ENCODE peak calls at places on chromosome 2, in ten cellular contexts. S, C, B, N, U, P, D, Y, R and E are unnamed samples.

GRCh38 chr2:196316050-196316430 is 144.7 kb upstream of the STK17B start:
- DNase-seq in C (no peak), R (no peak), D (no peak), S (no peak), U (peak), P (no peak), N (no peak), B (no peak), Y (no peak), E (no peak)

GRCh38 chr2:54052825-54053718 is 62.3 kb upstream of the ACYP2 start:
- DNase-seq in Y (no peak), R (no peak), B (peak), P (no peak), S (no peak), N (no peak), U (no peak), C (no peak), D (no peak), E (no peak)

GRCh38 chr2:55776966-55777365 is 83.3 kb upstream of the PNPT1 start:
- DNase-seq in C (no peak), S (no peak), N (no peak), U (no peak), D (no peak), R (no peak), P (no peak), B (no peak), Y (no peak), E (no peak)

GRCh38 chr2:209322041-209322440 is 101.8 kb upstream of the MAP2 start:
- DNase-seq in U (no peak), D (no peak), R (no peak), B (no peak), C (no peak), N (no peak), Y (no peak), S (no peak), P (no peak), E (no peak)

GRCh38 chr2:64482765-64483504 is 29.0 kb downstream of the LGALSL start:
- DNase-seq in B (no peak), S (no peak), D (no peak), N (peak), U (no peak), P (no peak), Y (no peak), C (peak), R (no peak), E (no peak)

GRCh38 chr2:66084948-66085590 is 349.9 kb upstream of the MEIS1 start:
- DNase-seq in N (no peak), Y (no peak), P (no peak), R (no peak), U (no peak), S (no peak), C (no peak), B (no peak), D (no peak), E (no peak)

GRCh38 chr2:129320288-129320687 is 659.2 kb upstream of the RAB6C start:
- DNase-seq in U (no peak), N (no peak), D (no peak), C (no peak), Y (no peak), B (no peak), S (no peak), R (no peak), P (no peak), E (no peak)

GRCh38 chr2:198517961-198518360 is 713.6 kb downstream of the PLCL1 start:
- DNase-seq in R (no peak), U (no peak), S (no peak), D (no peak), N (no peak), P (no peak), Y (no peak), C (no peak), B (no peak), E (no peak)

GRCh38 chr2:71692621-71693277 is 239.4 kb downstream of the DYSF start:
- DNase-seq in S (no peak), N (no peak), U (no peak), C (no peak), P (no peak), B (no peak), D (no peak), Y (no peak), R (no peak), E (no peak)

GRCh38 chr2:238409341-238410200 is 17.2 kb upstream of the ASB1 start:
- DNase-seq in Y (no peak), U (no peak), N (no peak), R (no peak), P (no peak), C (no peak), B (no peak), S (no peak), D (no peak), E (no peak)

GRCh38 chr2:187581125-187581896 is 27.1 kb upstream of the TFPI start:
- DNase-seq in C (no peak), R (peak), D (no peak), S (peak), B (peak), N (peak), U (peak), Y (peak), P (peak), E (no peak)

GRCh38 chr2:24181849-24182248 is 7.0 kb downstream of the FAM228A start:
- DNase-seq in Y (no peak), B (no peak), P (peak), C (no peak), N (no peak), R (no peak), S (no peak), U (no peak), D (no peak), E (no peak)
- TF ChIP-seq CTCF in Y (no peak), B (no peak), P (no peak), C (no peak), N (no peak), R (no peak), S (no peak), U (no peak), D (no peak), E (no peak)

GRCh38 chr2:240013343-240013742 is 11.8 kb downstream of the NDUFA10 start:
- DNase-seq in Y (no peak), S (no peak), R (no peak), C (no peak), U (peak), B (no peak), P (no peak), N (peak), D (no peak), E (no peak)
- TF ChIP-seq CTCF in Y (peak), S (peak), R (no peak), C (no peak), U (no peak), B (peak), P (no peak), N (peak), D (peak), E (peak)

GRCh38 chr2:207320381-207321159 is 154.8 kb upstream of the KLF7 start:
- DNase-seq in N (no peak), R (no peak), C (no peak), P (no peak), B (no peak), U (peak), S (no peak), Y (no peak), D (no peak), E (no peak)
- TF ChIP-seq CTCF in N (no peak), R (no peak), C (no peak), P (no peak), B (no peak), U (no peak), S (no peak), Y (no peak), D (no peak), E (no peak)

DNA sequence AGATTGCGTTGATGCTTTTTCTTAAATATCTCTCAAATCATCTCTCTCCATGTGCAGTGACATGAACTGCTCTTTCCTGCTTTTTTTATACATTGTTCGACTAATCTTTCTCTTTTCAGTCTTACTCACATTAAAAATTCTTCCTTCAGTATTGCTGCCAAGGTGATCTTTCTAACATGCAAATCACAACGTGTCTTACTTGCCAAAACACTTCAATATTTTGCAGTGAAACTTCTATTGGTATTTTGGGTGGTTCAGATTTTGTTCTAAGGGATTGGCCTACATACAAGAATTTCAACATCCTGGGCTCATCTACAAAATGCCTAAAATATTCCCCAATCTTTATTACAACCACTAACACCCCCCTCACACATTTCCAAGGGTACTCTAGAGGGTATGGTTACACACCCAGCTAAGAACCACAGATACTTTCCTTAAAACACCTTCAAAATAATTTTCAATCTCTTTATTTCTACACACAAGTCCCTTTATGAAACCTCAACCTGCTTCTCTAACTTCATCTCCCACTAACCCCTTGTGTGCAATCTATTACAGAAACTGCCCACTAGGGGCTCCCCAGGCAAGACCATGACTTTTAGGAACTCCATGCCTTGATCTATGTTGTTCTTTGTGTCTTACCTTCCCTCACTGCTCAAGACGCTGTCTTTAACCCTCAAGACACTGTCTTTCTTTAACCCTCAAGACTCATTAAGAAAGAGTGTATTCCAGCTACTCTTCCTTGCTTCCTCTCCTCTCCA is 50.9 kb downstream of the COL3A1 start:
- DNase-seq in B (peak), U (peak), Y (no peak), C (no peak), N (no peak), P (peak), D (no peak), R (no peak), S (no peak), E (no peak)
- TF ChIP-seq CTCF in B (peak), U (peak), Y (peak), C (no peak), N (peak), P (peak), D (peak), R (no peak), S (peak), E (peak)

GRCh38 chr2:15591692-15592463 is at the start of gene DDX1:
- DNase-seq in C (peak), B (peak), S (peak), P (peak), D (peak), Y (peak), N (peak), U (peak), R (peak), E (peak)
- TF ChIP-seq CTCF in C (peak), B (no peak), S (no peak), P (peak), D (no peak), Y (no peak), N (no peak), U (no peak), R (no peak), E (peak)

GRCh38 chr2:96260404-96261260 is 5.2 kb downstream of the TMEM127 start:
- DNase-seq in S (peak), P (peak), U (peak), D (peak), C (peak), Y (peak), R (peak), B (peak), N (peak), E (peak)
- TF ChIP-seq CTCF in S (peak), P (peak), U (peak), D (peak), C (peak), Y (no peak), R (peak), B (peak), N (peak), E (no peak)